ENCODE peak calls at places on chromosomes 1 and 21, in five cellular contexts. One of them, this sample, is unnamed. For H3K4me1, the result is how much of the 10 kb centered on the place peaks cover.

GRCh38 chr1:22228505-22228911 is 85.6 kb upstream of the WNT4 start:
- DNase-seq in esophagus squamous epithelium: no peak
- DNase-seq in fibroblast of lung: no peak
- DNase-seq in uterus: no peak
- DNase-seq in IMR-90: no peak
- DNase-seq in this sample: no peak

GRCh38 chr1:109484519-109484975 is 842 bp downstream of the ATXN7L2 start:
- DNase-seq in esophagus squamous epithelium: no peak
- DNase-seq in IMR-90: no peak
- DNase-seq in uterus: no peak
- DNase-seq in fibroblast of lung: no peak
- DNase-seq in this sample: no peak

GRCh38 chr1:35573776-35574654 is 901 bp downstream of the TFAP2E start:
- DNase-seq in IMR-90: no peak
- DNase-seq in uterus: no peak
- DNase-seq in esophagus squamous epithelium: no peak
- DNase-seq in fibroblast of lung: no peak
- DNase-seq in this sample: no peak

GRCh38 chr1:101086783-101087182 is 61.2 kb upstream of the DPH5 start:
- DNase-seq in esophagus squamous epithelium: no peak
- DNase-seq in fibroblast of lung: no peak
- DNase-seq in uterus: no peak
- DNase-seq in IMR-90: peak
- DNase-seq in this sample: no peak

GRCh38 chr1:7993593-7994479 is 32.3 kb downstream of the ERRFI1 start:
- DNase-seq in IMR-90: peak
- DNase-seq in uterus: no peak
- DNase-seq in esophagus squamous epithelium: no peak
- DNase-seq in fibroblast of lung: peak
- DNase-seq in this sample: no peak

GRCh38 chr1:211900411-211900810 is 69.8 kb upstream of the LPGAT1 start:
- DNase-seq in uterus: no peak
- DNase-seq in fibroblast of lung: no peak
- DNase-seq in IMR-90: no peak
- DNase-seq in esophagus squamous epithelium: no peak
- DNase-seq in this sample: no peak

GRCh38 chr1:160083968-160084770 is 2.8 kb downstream of the KCNJ9 start:
- DNase-seq in esophagus squamous epithelium: no peak
- DNase-seq in fibroblast of lung: peak
- DNase-seq in IMR-90: no peak
- DNase-seq in uterus: peak
- DNase-seq in this sample: peak

GRCh38 chr1:163036661-163037060 is 32.5 kb upstream of the RGS4 start:
- DNase-seq in IMR-90: peak
- DNase-seq in uterus: no peak
- DNase-seq in esophagus squamous epithelium: no peak
- DNase-seq in fibroblast of lung: peak
- DNase-seq in this sample: no peak

GRCh38 chr1:1960480-1961196 is 41.6 kb upstream of the TMEM52 start:
- DNase-seq in IMR-90: no peak
- DNase-seq in esophagus squamous epithelium: no peak
- DNase-seq in fibroblast of lung: no peak
- DNase-seq in uterus: no peak
- DNase-seq in this sample: peak

GRCh38 chr21:32733356-32733755 is 5.5 kb upstream of the SYNJ1 start:
- DNase-seq in fibroblast of lung: no peak
- DNase-seq in esophagus squamous epithelium: no peak
- DNase-seq in uterus: no peak
- DNase-seq in IMR-90: no peak
- DNase-seq in this sample: no peak

GRCh38 chr1:89911186-89911976 is 83.5 kb upstream of the ZNF326 start:
- DNase-seq in IMR-90: peak
- DNase-seq in uterus: no peak
- DNase-seq in esophagus squamous epithelium: no peak
- DNase-seq in fibroblast of lung: peak
- DNase-seq in this sample: no peak

GRCh38 chr1:245715970-245716369 is 561.2 kb downstream of the KIF26B start:
- DNase-seq in fibroblast of lung: peak
- DNase-seq in IMR-90: peak
- DNase-seq in esophagus squamous epithelium: no peak
- DNase-seq in uterus: no peak
- DNase-seq in this sample: no peak

GRCh38 chr1:8340456-8340855 is 22.5 kb downstream of the SLC45A1 start:
- DNase-seq in uterus: no peak
- DNase-seq in fibroblast of lung: no peak
- DNase-seq in IMR-90: no peak
- DNase-seq in esophagus squamous epithelium: no peak
- DNase-seq in this sample: no peak

GRCh38 chr1:40772146-40772770 is 11.3 kb upstream of the KCNQ4 start:
- DNase-seq in uterus: no peak
- DNase-seq in esophagus squamous epithelium: no peak
- DNase-seq in IMR-90: no peak
- DNase-seq in fibroblast of lung: no peak
- DNase-seq in this sample: no peak

GRCh38 chr1:118842462-118843201 is 145.5 kb downstream of the TBX15 start:
- DNase-seq in uterus: no peak
- DNase-seq in fibroblast of lung: no peak
- DNase-seq in IMR-90: no peak
- DNase-seq in esophagus squamous epithelium: no peak
- DNase-seq in this sample: peak

GRCh38 chr1:183871142-183871541 is 66.2 kb downstream of the RGL1 start:
- DNase-seq in fibroblast of lung: peak
- DNase-seq in IMR-90: peak
- DNase-seq in uterus: no peak
- DNase-seq in esophagus squamous epithelium: no peak
- DNase-seq in this sample: no peak

GRCh38 chr1:60000625-60001024 is 72.9 kb downstream of the C1orf87 start:
- DNase-seq in uterus: no peak
- DNase-seq in fibroblast of lung: no peak
- DNase-seq in IMR-90: no peak
- DNase-seq in esophagus squamous epithelium: no peak
- DNase-seq in this sample: no peak

GRCh38 chr1:53133261-53134041 is 9.0 kb downstream of the SLC1A7 start:
- DNase-seq in esophagus squamous epithelium: no peak
- DNase-seq in fibroblast of lung: no peak
- DNase-seq in IMR-90: no peak
- DNase-seq in uterus: no peak
- DNase-seq in this sample: no peak

GRCh38 chr1:53137729-53138128 is 4.7 kb downstream of the SLC1A7 start:
- DNase-seq in IMR-90: no peak
- DNase-seq in fibroblast of lung: no peak
- DNase-seq in esophagus squamous epithelium: no peak
- DNase-seq in uterus: no peak
- DNase-seq in this sample: no peak

GRCh38 chr1:53134042-53134485 is 8.4 kb downstream of the SLC1A7 start:
- DNase-seq in esophagus squamous epithelium: no peak
- DNase-seq in uterus: no peak
- DNase-seq in IMR-90: no peak
- DNase-seq in fibroblast of lung: no peak
- DNase-seq in this sample: no peak

GRCh38 chr1:53134961-53135734 is 7.3 kb downstream of the SLC1A7 start:
- DNase-seq in uterus: peak
- DNase-seq in IMR-90: peak
- DNase-seq in fibroblast of lung: peak
- DNase-seq in esophagus squamous epithelium: no peak
- DNase-seq in this sample: peak

GRCh38 chr1:53135735-53136114 is 6.7 kb downstream of the SLC1A7 start:
- DNase-seq in IMR-90: peak
- DNase-seq in esophagus squamous epithelium: no peak
- DNase-seq in uterus: no peak
- DNase-seq in fibroblast of lung: peak
- DNase-seq in this sample: no peak
- H3K27ac ChIP-seq in IMR-90: peak
- H3K27ac ChIP-seq in esophagus squamous epithelium: peak
- H3K27ac ChIP-seq in uterus: peak
- H3K27ac ChIP-seq in fibroblast of lung: peak
- H3K27ac ChIP-seq in this sample: no peak

DNA sequence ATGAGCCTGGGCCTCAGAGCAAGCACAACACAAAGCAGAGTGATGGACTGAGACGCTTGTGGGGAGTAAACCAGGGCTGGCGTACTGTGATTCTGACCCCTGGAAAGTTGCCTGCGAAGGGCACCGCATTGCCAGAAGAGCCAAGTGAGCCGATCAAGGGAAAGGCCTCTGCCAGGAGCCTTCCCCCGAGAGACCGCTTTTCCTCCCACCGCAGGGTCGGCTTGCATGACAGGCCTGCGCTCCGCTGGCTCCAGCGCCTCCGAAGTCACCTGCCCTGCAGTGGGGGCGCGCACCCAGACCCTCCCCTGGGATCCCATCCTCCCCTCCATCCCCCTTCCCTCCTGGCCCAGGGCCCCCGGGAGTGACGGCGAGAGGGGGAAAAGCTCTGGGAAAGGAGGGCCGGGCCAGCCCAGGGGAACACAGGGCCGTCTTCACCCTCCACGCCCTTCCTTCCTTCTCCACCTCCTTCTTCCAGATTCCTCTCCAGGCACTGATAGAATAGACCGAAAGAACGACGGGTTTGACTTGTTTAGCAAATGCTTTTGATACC is 165.0 kb downstream of the TRIM33 start:
- DNase-seq in esophagus squamous epithelium: no peak
- DNase-seq in IMR-90: no peak
- DNase-seq in fibroblast of lung: peak
- DNase-seq in uterus: peak
- DNase-seq in this sample: peak
- H3K4me3 ChIP-seq in esophagus squamous epithelium: peak
- H3K4me3 ChIP-seq in IMR-90: peak
- H3K4me3 ChIP-seq in fibroblast of lung: peak
- H3K4me3 ChIP-seq in uterus: peak
- H3K4me3 ChIP-seq in this sample: peak

GRCh38 chr1:206696812-206697585 is 12.3 kb downstream of the MAPKAPK2 start:
- DNase-seq in esophagus squamous epithelium: no peak
- DNase-seq in IMR-90: no peak
- DNase-seq in fibroblast of lung: no peak
- DNase-seq in uterus: no peak
- DNase-seq in this sample: no peak

GRCh38 chr1:206698011-206698410 is 13.3 kb downstream of the MAPKAPK2 start:
- DNase-seq in IMR-90: no peak
- DNase-seq in fibroblast of lung: no peak
- DNase-seq in esophagus squamous epithelium: no peak
- DNase-seq in uterus: no peak
- DNase-seq in this sample: no peak

GRCh38 chr1:206700445-206701036 is 15.8 kb downstream of the MAPKAPK2 start:
- DNase-seq in IMR-90: peak
- DNase-seq in esophagus squamous epithelium: no peak
- DNase-seq in uterus: no peak
- DNase-seq in fibroblast of lung: no peak
- DNase-seq in this sample: no peak

GRCh38 chr1:206699626-206700025 is 14.9 kb downstream of the MAPKAPK2 start:
- DNase-seq in fibroblast of lung: no peak
- DNase-seq in uterus: no peak
- DNase-seq in esophagus squamous epithelium: no peak
- DNase-seq in IMR-90: no peak
- DNase-seq in this sample: no peak

DNA sequence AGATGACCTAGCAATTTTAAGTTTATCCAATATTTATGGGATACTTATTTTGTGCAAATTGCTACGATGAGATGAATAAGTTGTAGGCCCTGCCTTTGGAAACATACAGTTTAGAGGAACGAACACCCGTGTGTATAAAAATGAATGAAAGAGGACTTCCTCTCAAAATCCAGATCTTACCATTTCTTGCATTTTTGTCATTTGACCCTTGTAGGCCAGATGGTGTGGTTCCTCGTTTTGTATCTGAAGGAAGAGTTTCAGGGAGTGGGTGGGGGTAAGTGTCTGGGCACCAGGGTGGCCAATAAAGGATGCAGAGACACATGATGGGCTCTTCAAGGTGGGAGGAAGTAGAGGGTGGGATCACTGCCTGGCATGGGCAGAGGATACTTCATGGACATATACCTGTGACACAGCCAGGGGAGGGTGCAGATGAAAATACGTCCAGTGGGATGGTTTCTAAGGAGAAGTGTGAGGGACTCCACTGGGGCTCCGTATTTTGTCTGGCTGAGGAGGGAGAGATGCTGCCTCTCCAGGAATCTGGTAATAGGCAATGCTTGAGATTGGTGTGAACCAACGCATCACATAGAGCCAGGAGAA is 14.4 kb downstream of the MAPKAPK2 start:
- DNase-seq in uterus: no peak
- DNase-seq in fibroblast of lung: no peak
- DNase-seq in IMR-90: no peak
- DNase-seq in esophagus squamous epithelium: no peak
- DNase-seq in this sample: no peak
- H3K4me1 ChIP-seq in uterus: under half
- H3K4me1 ChIP-seq in fibroblast of lung: under half
- H3K4me1 ChIP-seq in IMR-90: under half
- H3K4me1 ChIP-seq in esophagus squamous epithelium: half or more
- H3K4me1 ChIP-seq in this sample: half or more

DNA sequence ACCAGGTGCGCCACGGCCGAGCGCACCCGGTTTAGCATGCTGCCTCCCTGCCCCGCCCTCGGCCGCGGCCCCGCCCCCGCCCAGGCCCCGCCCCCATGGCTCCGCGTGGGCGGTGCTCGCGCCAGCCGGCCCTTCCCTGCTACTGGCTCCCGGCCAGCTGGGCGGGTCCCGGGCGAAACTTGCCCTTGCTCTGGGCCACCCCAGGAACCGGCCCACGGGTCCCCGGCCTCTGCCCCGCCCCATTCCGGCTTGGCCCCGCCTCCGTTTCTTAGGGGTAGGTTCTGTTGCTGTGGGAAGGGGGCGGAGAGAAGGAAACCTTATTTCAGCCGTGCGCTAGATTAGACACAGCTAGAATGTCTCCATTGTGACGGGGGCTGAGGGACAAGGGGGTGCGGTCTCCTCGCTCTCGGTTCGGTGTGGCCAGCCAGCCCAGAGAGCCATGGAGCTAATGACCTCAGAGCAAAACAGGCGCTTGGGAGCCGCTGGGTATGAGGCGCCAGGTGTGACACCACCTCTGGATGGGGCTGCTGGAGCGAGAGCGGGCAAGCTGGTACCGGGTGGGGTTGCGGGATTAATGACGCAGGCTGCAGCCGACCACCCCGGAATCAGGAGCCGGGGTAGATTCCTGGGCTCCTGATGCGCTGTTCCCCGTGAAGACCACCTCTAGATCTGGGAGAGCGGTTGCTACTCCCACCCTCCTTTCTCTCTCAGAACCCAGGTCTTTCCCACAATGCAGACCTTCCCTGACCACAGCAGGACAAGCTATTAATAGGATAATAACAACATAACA is at the start of gene PPM1J:
- DNase-seq in uterus: peak
- DNase-seq in esophagus squamous epithelium: peak
- DNase-seq in IMR-90: peak
- DNase-seq in fibroblast of lung: peak
- DNase-seq in this sample: peak
- H3K27ac ChIP-seq in uterus: peak
- H3K27ac ChIP-seq in esophagus squamous epithelium: peak
- H3K27ac ChIP-seq in IMR-90: no peak
- H3K27ac ChIP-seq in fibroblast of lung: no peak
- H3K27ac ChIP-seq in this sample: peak